ENCODE peak calls at places on chromosomes 11 and 22, in six cellular contexts. K is adipocyte; M is posterior cingulate gyrus; U is activated naive CD4-positive, alpha-beta T cell; A is effector memory CD8-positive, alpha-beta T cell; Y is adrenal gland. H is an unnamed sample.

GRCh38 chr11:86500500-86501170 is 125.9 kb downstream of the CCDC81 start:
- DNase-seq in K (no peak), M (no peak), U (no peak), A (no peak), Y (no peak), H (no peak)

GRCh38 chr22:19291580-19292261 is at the start of gene CLTCL1:
- DNase-seq in K (peak; percentile 93), M (peak; percentile 93), U (peak; percentile 49), A (peak; percentile 42), Y (peak; percentile 86), H (peak; percentile 58)

GRCh38 chr22:40022536-40023225 is 27.9 kb downstream of the FAM83F start:
- DNase-seq in K (no peak), M (peak; percentile 70), U (no peak), A (no peak), Y (no peak), H (no peak)

GRCh38 chr11:13140028-13140870 is 131.1 kb downstream of the RASSF10 start:
- DNase-seq in K (no peak), M (no peak), U (no peak), A (no peak), Y (no peak), H (no peak)

GRCh38 chr11:63837027-63837688 is 1.8 kb upstream of the MARK2 start:
- DNase-seq in K (peak; percentile 94), M (peak; percentile 90), U (no peak), A (peak; percentile 77), Y (peak; percentile 90), H (peak; percentile 49)

GRCh38 chr11:45210846-45211245 is 64.4 kb downstream of the PRDM11 start:
- DNase-seq in K (no peak), M (no peak), U (no peak), A (no peak), Y (no peak), H (no peak)

GRCh38 chr22:47213571-47214230 is 451.3 kb downstream of the TBC1D22A start:
- DNase-seq in K (peak; percentile 12), M (no peak), U (peak; percentile 12), A (peak; percentile 20), Y (peak; percentile 45), H (no peak)

GRCh38 chr22:19745155-19746133 is 15.1 kb upstream of the TBX1 start:
- DNase-seq in K (no peak), M (no peak), U (no peak), A (no peak), Y (no peak), H (no peak)

GRCh38 chr22:37639070-37639760 is at the start of gene SH3BP1:
- DNase-seq in K (peak; percentile 74), M (no peak), U (no peak), A (peak; percentile 33), Y (no peak), H (no peak)

GRCh38 chr11:106127604-106128003 is 50.1 kb downstream of the AASDHPPT start:
- DNase-seq in K (no peak), M (no peak), U (no peak), A (no peak), Y (no peak), H (no peak)

GRCh38 chr11:123561046-123561781 is 93.2 kb downstream of the SCN3B start:
- DNase-seq in K (peak; percentile 29), M (peak; percentile 95), U (no peak), A (no peak), Y (peak; percentile 75), H (peak; percentile 55)

GRCh38 chr11:12189543-12190235 is 79.3 kb downstream of the MICAL2 start:
- DNase-seq in K (no peak), M (no peak), U (no peak), A (peak; percentile 38), Y (no peak), H (no peak)

GRCh38 chr11:112381578-112381977 is 120.9 kb upstream of the PLET1 start:
- DNase-seq in K (no peak), M (no peak), U (no peak), A (no peak), Y (no peak), H (no peak)

GRCh38 chr22:18990355-18991137 is 54.5 kb upstream of the PRODH start:
- DNase-seq in K (no peak), M (no peak), U (no peak), A (no peak), Y (no peak), H (no peak)

GRCh38 chr11:111299111-111300026 is 1.0 kb downstream of the POU2AF3 start:
- DNase-seq in K (peak; percentile 80), M (peak; percentile 94), U (no peak), A (no peak), Y (peak; percentile 75), H (peak; percentile 30)

GRCh38 chr11:59555601-59556114 is 44.3 kb downstream of the OR4D9 start:
- DNase-seq in K (no peak), M (no peak), U (no peak), A (no peak), Y (no peak), H (no peak)

GRCh38 chr11:86802601-86803051 is 2.3 kb downstream of the PRSS23 start:
- DNase-seq in K (peak; percentile 75), M (no peak), U (no peak), A (no peak), Y (peak; percentile 38), H (no peak)

GRCh38 chr11:64804346-64805210 is 1.6 kb upstream of the MAP4K2 start:
- DNase-seq in K (no peak), M (no peak), U (no peak), A (no peak), Y (no peak), H (no peak)

GRCh38 chr11:18768472-18768901 is 23.1 kb downstream of the PTPN5 start:
- DNase-seq in K (no peak), M (no peak), U (no peak), A (no peak), Y (no peak), H (peak; percentile 73)

GRCh38 chr22:22103078-22103593 is 120.5 kb upstream of the TOP3B start:
- DNase-seq in K (no peak), M (no peak), U (no peak), A (no peak), Y (no peak), H (no peak)

GRCh38 chr11:134574425-134574824 is 162.4 kb upstream of the B3GAT1 start:
- DNase-seq in K (no peak), M (peak; percentile 75), U (no peak), A (no peak), Y (no peak), H (no peak)

GRCh38 chr11:131302831-131303230 is 67.6 kb upstream of the NTM start:
- DNase-seq in K (peak; percentile 24), M (no peak), U (no peak), A (no peak), Y (no peak), H (no peak)

GRCh38 chr11:128662960-128663359 is 30.9 kb upstream of the FLI1 start:
- DNase-seq in K (no peak), M (no peak), U (no peak), A (no peak), Y (no peak), H (no peak)

GRCh38 chr22:20586403-20586745 is 79.0 kb downstream of the MED15 start:
- DNase-seq in K (no peak), M (no peak), U (no peak), A (no peak), Y (no peak), H (no peak)

GRCh38 chr11:70643642-70644041 is 245.3 kb downstream of the CTTN start:
- DNase-seq in K (no peak), M (no peak), U (no peak), A (no peak), Y (no peak), H (no peak)

GRCh38 chr22:30015846-30016245 is 64.4 kb upstream of the HORMAD2 start:
- DNase-seq in K (peak; percentile 65), M (no peak), U (no peak), A (no peak), Y (no peak), H (no peak)

GRCh38 chr11:65314501-65315203 is at the start of gene CDC42EP2:
- DNase-seq in K (peak; percentile 96), M (peak; percentile 97), U (peak; percentile 37), A (peak; percentile 32), Y (peak; percentile 86), H (peak; percentile 84)

GRCh38 chr11:67351275-67352005 is 1.9 kb downstream of the POLD4 start:
- DNase-seq in K (peak; percentile 89), M (no peak), U (peak; percentile 42), A (peak; percentile 47), Y (peak; percentile 67), H (no peak)

GRCh38 chr22:50001388-50002231 is 11.0 kb downstream of the IL17REL start:
- DNase-seq in K (no peak), M (no peak), U (no peak), A (no peak), Y (no peak), H (no peak)

GRCh38 chr11:61961570-61962212 is 5.7 kb downstream of the FTH1 start:
- DNase-seq in K (peak; percentile 63), M (no peak), U (no peak), A (no peak), Y (peak; percentile 72), H (peak; percentile 47)

GRCh38 chr11:15764329-15764728 is 592.0 kb downstream of the SOX6 start:
- DNase-seq in K (no peak), M (no peak), U (no peak), A (no peak), Y (no peak), H (no peak)

H was measured in occipital lobe.